ENCODE peak calls at places on chromosomes 7 and 10, in eight cellular contexts. C, T, Y, D, E, J, B and R are unnamed samples.

GRCh38 chr10:52701647-52702046 is 70.9 kb downstream of the MBL2 start:
- DNase-seq in C (no peak), J (no peak), E (no peak), Y (no peak), B (no peak), T (no peak), D (no peak), R (no peak)

GRCh38 chr7:31875424-31875823 is 188.4 kb downstream of the PPP1R17 start:
- DNase-seq in E (no peak), T (no peak), Y (peak), J (peak), C (no peak), B (no peak), D (no peak), R (no peak)

GRCh38 chr10:29409241-29410051 is 120.6 kb downstream of the LYZL1 start:
- DNase-seq in C (no peak), E (peak), D (peak), T (no peak), J (peak), Y (peak), B (peak), R (no peak)

GRCh38 chr7:132742152-132742551 is 165.9 kb upstream of the PLXNA4 start:
- DNase-seq in Y (peak), C (no peak), B (no peak), E (no peak), J (peak), D (no peak), T (no peak), R (no peak)

GRCh38 chr10:103852189-103852711 is 3.1 kb downstream of the SH3PXD2A start:
- DNase-seq in D (no peak), T (no peak), J (no peak), B (no peak), E (no peak), C (no peak), Y (peak), R (peak)

GRCh38 chr7:3747452-3747851 is 446.4 kb downstream of the SDK1 start:
- DNase-seq in C (no peak), T (peak), D (no peak), E (no peak), B (no peak), Y (no peak), J (no peak), R (no peak)

GRCh38 chr7:77223261-77223660 is 23.6 kb upstream of the FGL2 start:
- DNase-seq in Y (no peak), C (no peak), B (no peak), J (no peak), D (no peak), T (no peak), E (no peak), R (no peak)

GRCh38 chr10:92891885-92892705 is 43.8 kb downstream of the EXOC6 start:
- DNase-seq in E (peak), D (peak), Y (peak), J (peak), B (peak), T (no peak), C (no peak), R (peak)

GRCh38 chr7:130149575-130150139 is 55.5 kb downstream of the TMEM209 start:
- DNase-seq in E (no peak), J (no peak), Y (no peak), T (peak), B (no peak), D (no peak), C (no peak), R (no peak)

GRCh38 chr10:127556911-127557310 is 7.8 kb downstream of the NPS start:
- DNase-seq in J (no peak), D (no peak), T (no peak), Y (peak), B (peak), C (peak), E (no peak), R (peak)

GRCh38 chr10:5447611-5448071 is 35.3 kb downstream of the NET1 start:
- DNase-seq in B (no peak), C (peak), E (no peak), D (no peak), T (peak), Y (peak), J (no peak), R (no peak)

GRCh38 chr7:82131224-82131623 is 312.4 kb downstream of the CACNA2D1 start:
- DNase-seq in J (peak), E (no peak), B (no peak), D (no peak), Y (peak), T (no peak), C (no peak), R (no peak)

GRCh38 chr7:158407581-158408331 is 179.9 kb downstream of the PTPRN2 start:
- DNase-seq in D (peak), Y (peak), J (peak), T (peak), E (peak), B (peak), C (peak), R (peak)

GRCh38 chr7:84700563-84701370 is 486.1 kb downstream of the SEMA3D start:
- DNase-seq in E (no peak), Y (peak), J (no peak), B (no peak), D (no peak), T (no peak), C (no peak), R (no peak)

GRCh38 chr10:11449761-11450160 is 161.7 kb downstream of the USP6NL start:
- DNase-seq in T (no peak), E (no peak), J (no peak), Y (no peak), D (no peak), C (no peak), B (no peak), R (no peak)

GRCh38 chr7:108263364-108263951 is 133.3 kb upstream of the LAMB4 start:
- DNase-seq in T (no peak), C (no peak), Y (no peak), D (no peak), E (no peak), B (no peak), J (no peak), R (no peak)

GRCh38 chr10:49079499-49079898 is 35.8 kb downstream of the VSTM4 start:
- DNase-seq in E (no peak), D (no peak), Y (no peak), J (no peak), B (no peak), C (no peak), T (no peak), R (no peak)

GRCh38 chr7:28348631-28349030 is 63.7 kb upstream of the CREB5 start:
- DNase-seq in B (no peak), T (no peak), E (no peak), J (peak), Y (no peak), D (no peak), C (no peak), R (no peak)

GRCh38 chr10:15183689-15184481 is 15.4 kb upstream of the NMT2 start:
- DNase-seq in J (no peak), D (no peak), Y (no peak), E (no peak), C (no peak), T (no peak), B (no peak), R (no peak)

GRCh38 chr10:15188629-15189028 is 20.1 kb upstream of the NMT2 start:
- DNase-seq in E (no peak), D (no peak), Y (no peak), B (no peak), J (no peak), C (no peak), T (no peak), R (no peak)

DNA sequence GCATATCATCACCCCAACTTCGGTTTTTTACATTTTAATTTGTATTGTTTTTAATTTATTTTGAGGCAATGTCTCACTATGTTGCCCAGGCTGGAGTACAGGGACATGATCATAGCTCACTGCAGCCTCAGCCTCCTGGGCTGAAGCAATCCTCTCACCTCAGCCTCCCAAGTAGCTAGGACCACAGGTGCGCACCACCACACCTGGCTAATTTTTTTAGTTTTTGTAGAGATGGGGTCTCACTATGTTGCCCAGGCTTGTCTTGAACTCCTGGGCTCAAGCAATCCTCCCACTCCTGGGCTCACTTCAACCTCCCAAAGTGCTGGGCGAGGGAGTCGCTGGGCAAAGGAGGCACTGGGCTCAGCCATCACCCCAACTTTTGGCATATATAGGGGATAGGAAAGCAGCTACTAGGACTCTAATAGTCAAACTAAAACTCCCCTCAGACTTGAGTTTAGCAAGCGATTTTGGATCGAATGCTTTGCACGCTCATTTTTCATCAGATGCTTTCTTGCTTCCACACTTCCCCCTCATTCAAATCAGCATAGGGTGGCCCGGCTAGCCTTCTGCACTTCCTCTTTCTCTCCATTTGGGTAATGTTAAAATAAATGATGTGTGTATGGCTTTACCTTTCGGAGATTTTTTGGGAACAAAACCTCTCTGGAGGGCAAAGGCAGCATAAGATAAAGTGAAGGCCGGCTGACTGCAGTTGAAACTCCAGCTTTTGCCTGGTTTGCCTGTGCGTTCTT is 20.8 kb upstream of the NMT2 start:
- DNase-seq in C (no peak), B (no peak), Y (no peak), T (no peak), E (no peak), D (no peak), J (no peak), R (no peak)
- TF ChIP-seq EZH2phosphoT487 in C (no peak), B (no peak), Y (no peak), T (no peak), E (no peak), D (no peak), J (no peak), R (no peak)

GRCh38 chr10:13922591-13922990 is 335.8 kb downstream of the PRPF18 start:
- DNase-seq in C (no peak), D (no peak), B (no peak), Y (peak), T (no peak), J (peak), E (no peak), R (no peak)
- H2AFZ ChIP-seq in C (no peak), D (no peak), B (no peak), Y (no peak), T (no peak), J (no peak), E (no peak), R (no peak)

GRCh38 chr10:131971591-131971990 is 10.1 kb downstream of the BNIP3 start:
- DNase-seq in E (no peak), B (no peak), C (no peak), D (no peak), Y (no peak), J (no peak), T (no peak), R (no peak)

GRCh38 chr10:131974034-131974817 is 7.5 kb downstream of the BNIP3 start:
- DNase-seq in T (no peak), D (no peak), E (no peak), J (no peak), C (no peak), B (no peak), Y (no peak), R (no peak)

GRCh38 chr10:131972474-131973071 is 9.2 kb downstream of the BNIP3 start:
- DNase-seq in E (no peak), T (no peak), J (no peak), B (no peak), C (no peak), D (peak), Y (no peak), R (no peak)

GRCh38 chr10:131975003-131975402 is 6.7 kb downstream of the BNIP3 start:
- DNase-seq in J (no peak), D (no peak), B (no peak), E (no peak), T (no peak), Y (no peak), C (no peak), R (no peak)

DNA sequence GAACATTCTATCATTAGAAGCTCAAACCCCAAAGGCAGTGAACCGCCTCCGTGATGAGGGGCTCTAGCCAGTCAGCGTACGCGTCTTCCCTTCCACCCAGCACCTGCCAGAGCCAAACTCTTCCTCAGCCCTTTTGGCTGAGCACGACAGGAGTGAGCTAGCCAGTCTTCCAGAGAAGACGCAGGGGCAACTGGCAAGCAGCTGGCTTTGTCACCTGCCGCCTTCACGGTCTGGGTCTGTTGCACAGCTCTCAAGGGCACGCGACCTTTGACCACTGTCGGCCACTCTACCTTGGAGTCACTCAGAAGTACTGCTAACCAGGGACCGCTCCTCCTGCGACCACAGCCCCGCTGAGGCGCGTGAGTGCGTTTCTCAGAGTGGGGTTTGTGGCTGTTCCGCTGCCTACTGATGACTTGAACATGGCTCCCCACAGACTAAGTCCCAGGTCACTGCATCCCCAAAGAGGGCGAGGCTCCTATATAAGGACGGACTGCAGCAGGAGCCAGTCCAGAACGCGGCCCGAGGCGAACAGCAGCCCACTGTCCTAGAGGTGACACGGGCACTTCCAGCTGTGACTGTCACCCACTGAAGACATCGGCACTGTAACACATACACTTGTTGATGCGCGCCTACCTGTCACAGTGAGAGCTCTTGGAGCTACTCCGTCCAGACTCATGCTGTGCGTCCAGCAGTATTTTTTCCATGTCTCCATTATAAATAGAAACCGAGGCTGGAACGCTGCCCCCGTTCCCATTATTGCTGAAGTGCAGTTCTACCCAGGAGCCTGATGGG is 8.4 kb downstream of the BNIP3 start:
- DNase-seq in E (no peak), J (no peak), B (no peak), C (no peak), T (no peak), Y (no peak), D (no peak), R (no peak)
- TF ChIP-seq EZH2phosphoT487 in E (no peak), J (no peak), B (no peak), C (no peak), T (no peak), Y (no peak), D (no peak), R (no peak)

DNA sequence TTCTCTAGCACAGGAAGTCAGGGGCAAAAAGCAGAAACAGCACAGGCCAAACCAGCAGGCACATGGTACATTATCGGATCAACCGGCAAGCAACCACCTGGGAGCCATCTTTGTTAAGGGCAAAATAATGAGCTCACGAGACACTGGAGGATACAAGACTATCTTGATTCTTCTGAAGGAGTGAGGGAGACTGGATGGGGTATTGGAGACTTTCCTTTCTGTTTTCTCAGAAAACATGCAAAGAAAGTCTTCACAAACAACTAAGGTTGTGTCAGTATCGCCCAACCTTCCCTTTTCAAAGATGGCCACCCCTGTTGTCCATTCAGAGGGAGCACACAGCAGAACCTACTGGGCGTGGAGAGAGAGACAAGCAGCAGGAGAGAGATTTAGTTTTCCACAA is 29.6 kb downstream of the GOLGA7B start:
- DNase-seq in Y (no peak), T (no peak), J (no peak), E (peak), D (no peak), B (no peak), C (no peak), R (no peak)
- H2AFZ ChIP-seq in Y (no peak), T (peak), J (peak), E (peak), D (no peak), B (peak), C (peak), R (no peak)

GRCh38 chr7:155052982-155053381 is 17.1 kb upstream of the HTR5A start:
- DNase-seq in E (no peak), J (peak), T (no peak), Y (no peak), D (no peak), B (no peak), C (no peak), R (no peak)

GRCh38 chr7:155062431-155062830 is 7.7 kb upstream of the HTR5A start:
- DNase-seq in Y (no peak), C (no peak), J (no peak), B (no peak), D (no peak), E (no peak), T (no peak), R (no peak)

GRCh38 chr7:155059703-155060102 is 10.4 kb upstream of the HTR5A start:
- DNase-seq in C (no peak), J (no peak), T (no peak), D (no peak), Y (no peak), B (no peak), E (no peak), R (no peak)

DNA sequence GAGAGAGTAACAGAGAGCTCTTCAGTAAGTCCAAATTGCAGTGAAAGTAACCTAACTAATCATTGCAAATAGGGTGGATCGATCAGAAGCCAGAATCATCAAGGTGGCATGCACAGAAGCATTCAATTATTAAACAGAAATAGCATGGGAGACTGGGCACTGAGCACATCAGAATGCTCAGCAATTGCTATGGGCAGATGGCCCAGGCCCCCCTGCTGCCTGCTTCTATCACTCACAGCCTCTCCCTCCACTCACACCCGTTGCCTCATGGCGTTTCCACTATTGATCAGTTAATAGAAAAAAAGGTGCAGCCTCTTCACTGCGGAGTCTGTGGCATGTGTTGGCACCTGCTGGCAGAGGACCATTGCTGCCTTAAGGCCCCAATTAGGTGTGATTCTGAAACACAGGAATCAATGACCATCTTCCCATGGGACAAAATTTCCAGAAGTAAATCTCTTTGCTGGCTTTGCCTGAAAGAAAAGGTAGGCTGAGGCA is 11.2 kb upstream of the HTR5A start:
- DNase-seq in T (no peak), J (no peak), B (no peak), C (no peak), Y (no peak), E (no peak), D (no peak), R (no peak)
- TF ChIP-seq EZH2phosphoT487 in T (no peak), J (no peak), B (no peak), C (no peak), Y (no peak), E (no peak), D (no peak), R (no peak)

GRCh38 chr7:8296362-8296659 is 34.3 kb upstream of the ICA1 start:
- DNase-seq in C (no peak), J (no peak), B (no peak), Y (no peak), T (no peak), E (no peak), D (no peak), R (no peak)
- H2AFZ ChIP-seq in C (no peak), J (peak), B (no peak), Y (peak), T (peak), E (peak), D (peak), R (peak)

GRCh38 chr7:43747703-43748102 is 10.8 kb upstream of the BLVRA start:
- DNase-seq in D (no peak), Y (no peak), J (no peak), C (no peak), B (no peak), T (no peak), E (no peak), R (no peak)
- TF ChIP-seq EZH2phosphoT487 in D (no peak), Y (no peak), J (no peak), C (no peak), B (no peak), T (no peak), E (no peak), R (no peak)

GRCh38 chr7:37452346-37452745 is 3.7 kb upstream of the ELMO1 start:
- DNase-seq in C (peak), E (no peak), T (no peak), J (no peak), D (no peak), Y (no peak), B (peak), R (no peak)
- H2AFZ ChIP-seq in C (peak), E (no peak), T (no peak), J (no peak), D (no peak), Y (no peak), B (peak), R (no peak)

GRCh38 chr10:9243861-9244515 is 1189.5 kb downstream of the GATA3 start:
- DNase-seq in D (no peak), Y (no peak), E (no peak), J (no peak), B (no peak), C (peak), T (no peak), R (no peak)
- TF ChIP-seq EZH2phosphoT487 in D (no peak), Y (no peak), E (no peak), J (no peak), B (no peak), C (no peak), T (no peak), R (no peak)